ENCODE peak calls at places on chromosomes 4 and X, in ten cellular contexts. P is Panc1, Q is left lung, D is tibial artery, K is GM23248, I is mucosa of descending colon, B is stomach, C is SK-N-SH, F is right atrium auricular region, O is WERI-Rb-1. L is an unnamed sample. For H3K9me3, the result is how much of the 10 kb centered on the place peaks cover.

GRCh38 chrX:23901065-23901464 is 6.7 kb downstream of the APOO start:
- DNase-seq in P (no peak), Q (peak), D (no peak), K (peak), I (no peak), B (no peak), C (no peak), F (no peak), O (no peak), L (no peak)

GRCh38 chr4:80492761-80493160 is 157.2 kb downstream of the CFAP299 start:
- DNase-seq in P (no peak), Q (no peak), D (no peak), K (no peak), I (peak), B (peak), C (no peak), F (no peak), O (no peak), L (peak)

GRCh38 chrX:106802063-106802387 is 448 bp upstream of the TBC1D8B start:
- DNase-seq in P (peak), Q (no peak), D (no peak), K (peak), I (peak), B (no peak), C (no peak), F (no peak), O (no peak), L (no peak)

GRCh38 chr4:98613453-98614075 is 44.8 kb downstream of the TSPAN5 start:
- DNase-seq in P (no peak), Q (no peak), D (no peak), K (peak), I (no peak), B (no peak), C (no peak), F (no peak), O (no peak), L (no peak)

GRCh38 chr4:3041192-3042142 is 32.9 kb downstream of the HTT-AS start:
- DNase-seq in P (no peak), Q (peak), D (peak), K (peak), I (peak), B (peak), C (peak), F (peak), O (no peak), L (peak)

GRCh38 chr4:123621072-123621705 is 224.6 kb downstream of the SPRY1 start:
- DNase-seq in P (no peak), Q (no peak), D (peak), K (no peak), I (no peak), B (no peak), C (no peak), F (peak), O (no peak), L (no peak)

GRCh38 chr4:48960988-48961635 is 25.0 kb upstream of the CWH43 start:
- DNase-seq in P (no peak), Q (no peak), D (no peak), K (no peak), I (no peak), B (no peak), C (no peak), F (no peak), O (no peak), L (no peak)

GRCh38 chrX:72714471-72714916 is 388 bp upstream of the PHKA1 start:
- DNase-seq in P (no peak), Q (peak), D (peak), K (peak), I (peak), B (peak), C (peak), F (peak), O (peak), L (peak)

GRCh38 chr4:173958445-173958844 is 325.0 kb downstream of the FBXO8 start:
- DNase-seq in P (no peak), Q (no peak), D (no peak), K (peak), I (no peak), B (no peak), C (no peak), F (no peak), O (no peak), L (no peak)

DNA sequence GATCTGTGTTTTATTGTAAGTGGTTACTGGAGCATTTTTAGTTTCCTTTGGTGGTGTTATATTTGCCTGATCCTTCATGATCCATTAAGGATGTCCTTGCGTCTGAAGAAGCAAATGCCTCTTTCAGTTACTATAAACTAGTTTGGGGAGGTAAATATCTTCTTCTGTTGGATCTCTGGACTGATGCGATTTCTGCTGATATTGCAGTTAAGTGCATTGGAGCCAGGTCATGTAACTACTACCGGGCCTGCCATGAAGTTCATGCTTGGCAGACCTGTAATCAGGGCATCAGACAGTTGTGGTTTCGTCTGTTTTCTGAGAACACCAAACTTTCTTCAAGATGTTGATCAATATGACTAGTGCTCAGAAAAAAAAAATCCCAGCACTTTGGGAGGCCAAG is 22.9 kb downstream of the ZNF718 start:
- DNase-seq in P (no peak), Q (no peak), D (no peak), K (no peak), I (no peak), B (no peak), C (no peak), F (no peak), O (no peak), L (no peak)
- H3K9me3 ChIP-seq in P (half or more), Q (half or more), D (half or more), K (under half), I (half or more), B (under half), C (under half), F (half or more), O (under half), L (under half)

GRCh38 chrX:63012574-63012973 is 338.6 kb downstream of the SPIN4 start:
- DNase-seq in P (no peak), Q (no peak), D (no peak), K (peak), I (no peak), B (no peak), C (no peak), F (no peak), O (no peak), L (no peak)
- H3K9me3 ChIP-seq in P (under half), Q (under half), D (under half), K (under half), I (under half), B (under half), C (under half), F (under half), O (under half), L (under half)

GRCh38 chr4:13526658-13527057 is 17.6 kb downstream of the NKX3-2 start:
- DNase-seq in P (no peak), Q (no peak), D (no peak), K (no peak), I (no peak), B (no peak), C (no peak), F (no peak), O (no peak), L (no peak)
- H3K9me3 ChIP-seq in P (under half), Q (under half), D (under half), K (under half), I (under half), B (under half), C (under half), F (under half), O (under half), L (under half)

GRCh38 chrX:30795981-30796958 is 92.8 kb downstream of the TAB3 start:
- DNase-seq in P (no peak), Q (no peak), D (no peak), K (no peak), I (no peak), B (peak), C (no peak), F (no peak), O (no peak), L (no peak)

GRCh38 chrX:30793075-30793766 is 95.8 kb downstream of the TAB3 start:
- DNase-seq in P (no peak), Q (no peak), D (no peak), K (no peak), I (no peak), B (peak), C (no peak), F (no peak), O (no peak), L (no peak)

GRCh38 chrX:30791296-30792278 is 97.5 kb downstream of the TAB3 start:
- DNase-seq in P (no peak), Q (no peak), D (no peak), K (no peak), I (no peak), B (peak), C (no peak), F (no peak), O (no peak), L (no peak)

GRCh38 chrX:30794497-30794896 is 94.6 kb downstream of the TAB3 start:
- DNase-seq in P (no peak), Q (no peak), D (no peak), K (no peak), I (no peak), B (no peak), C (no peak), F (no peak), O (no peak), L (no peak)

DNA sequence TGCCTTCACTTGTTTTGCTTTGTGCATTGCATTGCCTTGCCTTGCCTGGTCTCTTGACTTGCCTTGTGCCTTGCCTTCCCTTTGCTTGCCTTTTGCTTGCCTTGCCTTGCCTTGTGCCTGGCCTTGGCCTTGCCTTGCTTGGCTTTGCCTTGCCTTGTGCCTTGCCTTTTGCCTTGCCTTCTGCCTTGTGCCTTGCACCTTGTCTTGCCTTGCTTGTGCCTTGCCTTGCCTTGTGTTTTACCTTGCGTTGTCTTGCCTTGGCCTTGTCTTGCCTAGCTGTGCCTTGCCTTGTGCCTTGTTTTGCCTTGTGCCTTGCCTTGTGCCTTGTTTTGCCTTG is 95.3 kb downstream of the TAB3 start:
- DNase-seq in P (no peak), Q (no peak), D (no peak), K (no peak), I (no peak), B (no peak), C (no peak), F (no peak), O (no peak), L (no peak)
- H3K9me3 ChIP-seq in P (under half), Q (under half), D (under half), K (under half), I (under half), B (under half), C (under half), F (under half), O (under half), L (under half)

DNA sequence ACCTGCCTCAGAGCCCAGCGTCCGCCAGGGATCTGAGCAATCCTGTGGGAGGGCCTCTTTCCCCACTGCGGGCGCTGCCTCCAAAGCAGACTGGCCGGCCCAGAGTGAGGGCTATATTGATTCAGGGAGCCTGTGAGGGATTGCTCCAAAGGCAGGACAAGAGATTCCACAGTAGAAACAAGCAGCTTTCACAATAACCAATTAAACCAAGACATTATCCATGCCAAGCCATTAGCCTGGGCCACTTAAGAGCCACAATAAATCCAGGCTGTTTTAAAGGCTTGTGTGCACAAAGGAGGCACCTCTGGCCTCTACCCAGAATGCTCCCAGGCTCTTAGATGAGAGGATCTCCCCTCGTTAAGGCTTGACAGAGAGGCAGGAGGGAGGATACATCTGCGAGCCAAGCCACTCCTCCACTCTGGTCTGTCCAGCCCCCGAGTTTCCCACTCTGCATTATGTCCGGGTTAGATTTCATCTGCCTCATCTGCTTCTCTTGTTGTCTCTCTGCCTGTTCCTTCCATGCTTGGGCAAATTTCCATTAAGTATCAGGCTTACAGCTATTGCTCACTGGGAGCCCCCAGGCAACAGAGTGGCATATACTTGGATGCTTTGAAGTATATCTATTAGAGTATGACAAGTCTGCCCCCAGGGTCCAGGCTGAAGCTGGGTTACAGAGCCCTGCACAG is 357.9 kb downstream of the UNC5C start:
- DNase-seq in P (no peak), Q (no peak), D (no peak), K (no peak), I (peak), B (no peak), C (peak), F (no peak), O (peak), L (no peak)
- H3K9me3 ChIP-seq in P (under half), Q (under half), D (under half), K (under half), I (under half), B (under half), C (under half), F (under half), O (under half), L (under half)

GRCh38 chrX:144586756-144587155 is 660.5 kb upstream of the SPANXN1 start:
- DNase-seq in P (no peak), Q (no peak), D (no peak), K (no peak), I (no peak), B (no peak), C (no peak), F (no peak), O (no peak), L (no peak)
- H3K9me3 ChIP-seq in P (under half), Q (under half), D (under half), K (under half), I (under half), B (under half), C (under half), F (under half), O (under half), L (under half)

GRCh38 chr4:13535708-13536361 is 8.5 kb downstream of the NKX3-2 start:
- DNase-seq in P (no peak), Q (no peak), D (no peak), K (no peak), I (no peak), B (no peak), C (peak), F (no peak), O (peak), L (no peak)
- H3K9me3 ChIP-seq in P (under half), Q (under half), D (under half), K (under half), I (under half), B (under half), C (under half), F (under half), O (under half), L (under half)

GRCh38 chrX:121106484-121107235 is 59.2 kb downstream of the GLUD2 start:
- DNase-seq in P (no peak), Q (no peak), D (no peak), K (no peak), I (no peak), B (no peak), C (no peak), F (no peak), O (no peak), L (no peak)

GRCh38 chrX:121102101-121102500 is 54.7 kb downstream of the GLUD2 start:
- DNase-seq in P (no peak), Q (no peak), D (no peak), K (no peak), I (no peak), B (no peak), C (no peak), F (no peak), O (no peak), L (no peak)

GRCh38 chrX:121103381-121103780 is 56.0 kb downstream of the GLUD2 start:
- DNase-seq in P (no peak), Q (no peak), D (no peak), K (no peak), I (no peak), B (no peak), C (no peak), F (no peak), O (no peak), L (no peak)
- H3K9me3 ChIP-seq in P (under half), Q (under half), D (under half), K (under half), I (under half), B (under half), C (under half), F (under half), O (under half), L (under half)

L was measured in colonic mucosa.